ENCODE peak calls at places on chromosomes 7 and 10, in nine cellular contexts. T is pancreas, D is IMR-90, C is neural progenitor cell, E is astrocyte, M is colonic mucosa, J is brain microvascular endothelial cell, V is psoas muscle, U is dorsolateral prefrontal cortex. G is an unnamed sample. For H3K27me3, the result is how much of the 10 kb centered on the place peaks cover.

GRCh38 chr7:120452665-120453064 is 179.7 kb downstream of the KCND2 start:
- DNase-seq in T (no peak), D (no peak), C (no peak), E (no peak), M (no peak), J (no peak), V (no peak), U (no peak), G (no peak)

GRCh38 chr10:90885176-90885575 is 13.4 kb downstream of the RPP30 start:
- DNase-seq in T (no peak), D (peak), C (no peak), E (peak), M (no peak), J (peak), V (no peak), U (no peak), G (no peak)

GRCh38 chr7:83819911-83820310 is 171.0 kb upstream of the SEMA3E start:
- DNase-seq in T (no peak), D (no peak), C (peak), E (no peak), M (no peak), J (no peak), V (no peak), U (no peak), G (no peak)

GRCh38 chr7:103821105-103821504 is 168.4 kb downstream of the RELN start:
- DNase-seq in T (no peak), D (no peak), C (no peak), E (no peak), M (no peak), J (no peak), V (no peak), U (no peak), G (no peak)

GRCh38 chr10:48551796-48552591 is 52.9 kb downstream of the ARHGAP22 start:
- DNase-seq in T (no peak), D (peak), C (peak), E (peak), M (no peak), J (peak), V (peak), U (no peak), G (no peak)

GRCh38 chr10:48557511-48558123 is 47.3 kb downstream of the ARHGAP22 start:
- DNase-seq in T (no peak), D (peak), C (no peak), E (no peak), M (no peak), J (no peak), V (no peak), U (no peak), G (no peak)

GRCh38 chr10:71713135-71714040 is 6.2 kb downstream of the C10orf105 start:
- DNase-seq in T (peak), D (peak), C (no peak), E (peak), M (peak), J (peak), V (peak), U (peak), G (peak)

GRCh38 chr10:110870823-110871235 is 899 bp upstream of the PDCD4 start:
- DNase-seq in T (peak), D (no peak), C (peak), E (no peak), M (no peak), J (no peak), V (peak), U (no peak), G (no peak)

GRCh38 chr10:30353851-30354250 is 4.8 kb upstream of the MTPAP start:
- DNase-seq in T (no peak), D (peak), C (no peak), E (peak), M (no peak), J (peak), V (no peak), U (no peak), G (no peak)

GRCh38 chr10:86753638-86754434 is 2.6 kb upstream of the BMPR1A start:
- DNase-seq in T (no peak), D (no peak), C (no peak), E (no peak), M (no peak), J (no peak), V (peak), U (no peak), G (no peak)
- H3K27me3 ChIP-seq in T (under half), D (under half), C (under half), E (under half), M (under half), J (under half), V (under half), U (under half), G (under half)

DNA sequence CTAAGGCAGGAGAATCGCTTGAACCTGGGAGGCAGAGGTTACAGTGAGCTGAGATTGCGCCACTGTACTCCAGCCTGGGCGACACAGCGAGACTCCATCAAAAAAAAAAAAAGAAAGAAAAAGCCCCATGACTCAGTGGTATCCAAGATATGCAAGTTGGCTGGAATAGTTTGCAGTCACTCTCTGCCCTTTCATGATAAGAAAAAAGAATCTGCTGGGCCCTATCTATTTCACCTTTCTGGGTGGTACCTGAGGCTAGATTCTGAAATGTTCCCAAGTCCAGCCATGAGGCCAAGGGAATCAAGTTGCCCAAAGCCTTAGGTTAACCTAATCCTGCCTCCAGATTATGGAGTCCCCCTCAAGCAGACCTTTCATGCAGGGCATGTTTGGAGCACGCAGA is 24.3 kb downstream of the NKX2-3 start:
- DNase-seq in T (no peak), D (no peak), C (no peak), E (no peak), M (no peak), J (no peak), V (no peak), U (no peak), G (no peak)
- H3K27me3 ChIP-seq in T (under half), D (under half), C (under half), E (under half), M (under half), J (under half), V (under half), U (under half), G (under half)

GRCh38 chr7:155437836-155438235 is 20.1 kb upstream of the EN2 start:
- DNase-seq in T (no peak), D (no peak), C (no peak), E (no peak), M (no peak), J (no peak), V (no peak), U (no peak), G (no peak)
- H3K27me3 ChIP-seq in T (under half), D (under half), C (half or more), E (under half), M (under half), J (under half), V (under half), U (under half), G (half or more)

DNA sequence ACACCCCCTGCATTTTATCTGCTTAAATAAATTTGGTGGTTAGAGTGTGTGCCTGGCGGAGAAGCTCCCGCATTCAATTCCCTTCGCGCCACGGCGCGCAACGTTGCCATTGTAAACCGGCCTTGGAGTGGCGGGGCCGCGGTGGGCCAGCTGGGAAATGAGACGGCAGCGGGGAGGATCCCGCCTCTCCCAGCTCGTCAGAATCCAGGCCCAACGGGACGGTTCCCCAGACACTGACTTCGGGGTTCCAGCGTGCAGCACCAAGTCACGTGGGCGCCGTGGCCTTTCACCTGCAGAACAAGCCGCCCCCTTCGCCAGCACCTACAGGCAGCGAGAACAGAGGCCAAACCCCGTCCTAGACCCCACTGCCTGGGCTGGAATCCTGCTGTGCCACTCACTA is 103.4 kb downstream of the GRID1 start:
- DNase-seq in T (no peak), D (no peak), C (no peak), E (no peak), M (no peak), J (no peak), V (no peak), U (no peak), G (no peak)
- H3K27me3 ChIP-seq in T (under half), D (under half), C (under half), E (under half), M (under half), J (under half), V (under half), U (under half), G (under half)

DNA sequence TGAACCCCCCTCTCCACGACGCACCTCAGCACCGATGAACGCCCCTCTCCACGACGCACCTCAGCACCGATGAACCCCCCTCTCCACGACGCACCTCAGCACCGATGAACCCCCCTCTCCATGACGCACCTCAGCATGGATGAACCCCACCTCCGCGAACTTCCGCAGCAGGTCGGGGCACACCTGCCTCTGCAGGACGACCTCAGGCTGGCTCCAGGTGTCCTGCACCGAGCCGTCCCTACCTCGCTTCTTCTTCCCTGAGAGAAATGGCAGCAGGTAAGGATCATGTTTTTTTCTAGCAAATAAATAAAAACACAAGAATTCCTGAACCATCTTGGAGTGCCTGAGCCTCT is 24.1 kb downstream of the CFAP46 start:
- DNase-seq in T (no peak), D (no peak), C (no peak), E (no peak), M (no peak), J (no peak), V (no peak), U (no peak), G (no peak)
- H3K27me3 ChIP-seq in T (under half), D (under half), C (under half), E (under half), M (under half), J (under half), V (under half), U (under half), G (under half)

GRCh38 chr7:91343420-91343819 is 79.2 kb downstream of the FZD1 start:
- DNase-seq in T (no peak), D (no peak), C (no peak), E (no peak), M (no peak), J (no peak), V (no peak), U (no peak), G (no peak)
- H3K27me3 ChIP-seq in T (under half), D (under half), C (under half), E (under half), M (under half), J (under half), V (under half), U (under half), G (under half)

DNA sequence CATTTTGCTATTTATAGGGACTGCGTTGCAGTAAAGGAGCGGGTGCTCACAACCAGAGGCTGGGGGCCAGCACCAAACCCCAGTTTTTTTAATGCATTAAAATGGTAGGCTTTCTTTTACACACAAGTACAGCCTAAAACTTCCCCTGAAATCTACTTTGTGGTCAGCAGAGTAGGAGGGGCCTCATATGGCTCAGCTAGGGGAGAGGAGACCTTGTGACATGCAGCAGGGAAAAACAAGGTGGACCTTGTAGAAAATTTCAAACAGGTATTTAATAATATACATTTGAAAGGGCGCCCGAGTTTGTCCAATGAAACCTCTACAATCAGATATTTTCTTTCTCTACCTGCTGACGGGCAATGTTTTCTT is 1.4 kb downstream of the CCDC136 start:
- DNase-seq in T (no peak), D (no peak), C (no peak), E (no peak), M (no peak), J (no peak), V (no peak), U (no peak), G (no peak)
- H3K27me3 ChIP-seq in T (under half), D (under half), C (under half), E (under half), M (under half), J (under half), V (under half), U (under half), G (under half)

DNA sequence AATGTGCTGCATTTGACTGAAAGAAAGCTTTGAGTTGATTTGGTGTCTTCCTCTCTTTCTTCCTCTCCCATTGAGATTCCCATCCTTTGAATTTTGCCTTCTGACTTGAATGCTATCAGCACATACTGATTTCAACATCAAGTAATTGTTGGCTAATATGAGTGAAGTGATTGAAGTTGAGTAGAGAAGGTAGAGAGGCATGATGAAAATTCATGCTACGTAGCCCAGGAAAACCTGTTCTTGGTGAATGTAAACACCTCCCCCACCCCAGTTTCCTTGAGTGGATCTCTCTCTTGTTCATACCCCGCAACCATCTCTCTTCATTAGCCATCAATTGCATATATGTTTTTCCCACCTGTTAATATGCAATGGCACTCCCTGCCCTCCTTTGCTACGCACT is 193.3 kb downstream of the FRMD4A start:
- DNase-seq in T (no peak), D (no peak), C (no peak), E (no peak), M (no peak), J (no peak), V (no peak), U (no peak), G (no peak)
- H3K27me3 ChIP-seq in T (under half), D (under half), C (under half), E (under half), M (under half), J (under half), V (under half), U (under half), G (under half)

GRCh38 chr7:101175664-101176063 is 4.4 kb downstream of the NAT16 start:
- DNase-seq in T (no peak), D (no peak), C (no peak), E (no peak), M (no peak), J (no peak), V (no peak), U (no peak), G (no peak)

GRCh38 chr7:101173752-101174244 is 6.3 kb downstream of the NAT16 start:
- DNase-seq in T (no peak), D (no peak), C (peak), E (no peak), M (peak), J (no peak), V (no peak), U (no peak), G (peak)

GRCh38 chr7:101172854-101173751 is 7.0 kb downstream of the NAT16 start:
- DNase-seq in T (peak), D (peak), C (no peak), E (no peak), M (peak), J (peak), V (peak), U (no peak), G (peak)

GRCh38 chr7:101172005-101172853 is 6.9 kb upstream of the VGF start:
- DNase-seq in T (no peak), D (no peak), C (peak), E (no peak), M (no peak), J (no peak), V (no peak), U (no peak), G (no peak)

DNA sequence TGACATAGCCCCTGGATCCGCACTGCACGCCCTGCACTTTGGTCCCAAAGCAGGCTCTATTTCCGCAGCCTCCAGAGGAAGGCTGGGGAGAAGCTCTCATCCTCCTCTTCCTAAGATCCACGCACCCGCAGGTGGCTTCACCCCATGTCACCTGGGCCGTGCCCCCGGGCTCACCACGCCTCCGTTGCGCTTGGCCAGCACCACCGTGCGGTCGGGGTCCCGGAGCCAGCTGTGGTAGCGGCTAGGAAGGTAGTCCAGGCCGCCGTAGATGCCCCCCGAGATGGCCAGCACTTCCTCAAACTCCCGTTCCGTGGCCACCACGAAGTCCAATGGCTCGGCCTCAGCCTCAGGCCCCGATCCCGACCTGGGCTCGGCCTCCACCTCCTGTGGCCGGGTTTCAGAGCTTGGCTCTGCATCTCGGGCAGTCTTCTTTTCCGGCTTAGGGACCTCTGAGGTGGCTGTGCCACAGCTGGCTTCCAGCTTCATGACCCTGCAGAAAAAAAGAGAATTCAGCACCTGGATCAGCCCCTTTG is 5.7 kb downstream of the NAT16 start:
- DNase-seq in T (no peak), D (no peak), C (peak), E (no peak), M (no peak), J (no peak), V (no peak), U (no peak), G (no peak)
- H3K27me3 ChIP-seq in T (under half), D (half or more), C (half or more), E (half or more), M (half or more), J (half or more), V (under half), U (under half), G (half or more)

GRCh38 chr10:95335933-95336699 is 45.3 kb upstream of the PDLIM1 start:
- DNase-seq in T (no peak), D (no peak), C (no peak), E (no peak), M (no peak), J (no peak), V (no peak), U (no peak), G (no peak)

GRCh38 chr10:95334793-95335120 is 44.0 kb upstream of the PDLIM1 start:
- DNase-seq in T (no peak), D (no peak), C (no peak), E (no peak), M (no peak), J (no peak), V (no peak), U (no peak), G (no peak)

GRCh38 chr10:95337761-95338160 is 47.0 kb upstream of the PDLIM1 start:
- DNase-seq in T (no peak), D (no peak), C (no peak), E (no peak), M (no peak), J (no peak), V (no peak), U (no peak), G (no peak)

GRCh38 chr10:95337354-95337753 is 46.6 kb upstream of the PDLIM1 start:
- DNase-seq in T (no peak), D (no peak), C (no peak), E (no peak), M (no peak), J (no peak), V (no peak), U (no peak), G (no peak)

DNA sequence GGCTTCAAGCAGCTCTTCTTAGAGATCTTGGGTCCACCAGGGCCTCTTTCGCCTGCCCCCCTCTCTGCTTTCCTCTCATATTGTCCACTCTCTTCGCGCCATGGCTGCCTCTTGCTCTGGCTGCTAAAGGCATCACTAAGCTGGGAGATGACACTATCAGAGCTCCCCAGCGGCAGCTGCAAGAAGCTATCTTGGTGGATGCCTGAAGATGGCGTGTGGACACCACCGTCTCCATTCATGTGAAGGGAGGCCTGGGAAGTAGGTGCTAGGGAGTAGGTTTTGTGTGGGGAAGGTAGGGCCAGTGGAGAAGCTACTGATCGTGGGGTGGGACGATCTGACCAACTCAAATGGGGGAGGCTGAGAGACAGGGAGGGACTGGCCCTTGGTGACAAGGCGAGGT is 45.9 kb upstream of the PDLIM1 start:
- DNase-seq in T (no peak), D (no peak), C (no peak), E (no peak), M (no peak), J (no peak), V (no peak), U (no peak), G (no peak)
- H3K27me3 ChIP-seq in T (under half), D (under half), C (under half), E (under half), M (under half), J (under half), V (under half), U (under half), G (under half)